ENCODE peak calls at places on chromosomes 12 and 14, in six cellular contexts. Z is AG04450; S is cardiac muscle cell; N is NT2/D1; M is stimulated activated CD8-positive, alpha-beta memory T cell treated with anti-CD3 and anti-CD28 coated beads, Interleukin-7, amount 100 ng/mL, for 48 hours; X is kidney tubule cell. D is an unnamed sample.

GRCh38 chr14:94045563-94046345 is 19.6 kb downstream of the OTUB2 start:
- DNase-seq in Z (no peak), S (no peak), N (no peak), M (no peak), X (no peak), D (no peak)

GRCh38 chr12:70719672-70720420 is 82.6 kb upstream of the PTPRB start:
- DNase-seq in Z (no peak), S (peak), N (peak), M (no peak), X (peak), D (peak)

GRCh38 chr12:52474212-52474611 is 607 bp upstream of the KRT6C start:
- DNase-seq in Z (no peak), S (no peak), N (no peak), M (no peak), X (no peak), D (no peak)

GRCh38 chr12:65597527-65597926 is 226.8 kb upstream of the HMGA2 start:
- DNase-seq in Z (no peak), S (peak), N (no peak), M (no peak), X (peak), D (no peak)

GRCh38 chr14:63344336-63344735 is 25.6 kb upstream of the GPHB5 start:
- DNase-seq in Z (no peak), S (peak), N (no peak), M (no peak), X (no peak), D (no peak)

GRCh38 chr14:102930753-102931579 is 8.5 kb downstream of the AMN start:
- DNase-seq in Z (no peak), S (peak), N (no peak), M (no peak), X (peak), D (peak)

GRCh38 chr14:24741871-24742270 is 107.9 kb upstream of the GZMB start:
- DNase-seq in Z (no peak), S (peak), N (no peak), M (no peak), X (peak), D (peak)

GRCh38 chr12:111686574-111687105 is 787 bp downstream of the ACAD10 start:
- DNase-seq in Z (no peak), S (peak), N (no peak), M (no peak), X (no peak), D (peak)

GRCh38 chr14:31858868-31859267 is 218.2 kb upstream of the ARHGAP5 start:
- DNase-seq in Z (no peak), S (peak), N (no peak), M (no peak), X (no peak), D (peak)

GRCh38 chr12:88895634-88896033 is 315.4 kb upstream of the KITLG start:
- DNase-seq in Z (peak), S (no peak), N (no peak), M (no peak), X (no peak), D (no peak)

GRCh38 chr12:113534555-113534954 is 62.9 kb upstream of the LHX5 start:
- DNase-seq in Z (no peak), S (no peak), N (no peak), M (no peak), X (no peak), D (no peak)

GRCh38 chr12:68508536-68509050 is 102.1 kb upstream of the RAP1B start:
- DNase-seq in Z (no peak), S (no peak), N (no peak), M (no peak), X (peak), D (no peak)

GRCh38 chr14:32627545-32628298 is 298.6 kb downstream of the AKAP6 start:
- DNase-seq in Z (no peak), S (no peak), N (no peak), M (no peak), X (no peak), D (no peak)

GRCh38 chr12:46492471-46493351 is 120.1 kb upstream of the SLC38A2 start:
- DNase-seq in Z (peak), S (peak), N (no peak), M (no peak), X (peak), D (peak)